ENCODE peak calls at places on chromosomes 13 and 19, in five cellular contexts. V, X, Q, O and W are unnamed samples.

GRCh38 chr19:2800506-2800905 is 15.2 kb downstream of the THOP1 start:
- DNase-seq in V (no peak), X (no peak), Q (peak; percentile 74), O (no peak), W (no peak)

GRCh38 chr13:48853381-48854102 is 122.2 kb upstream of the FNDC3A start:
- DNase-seq in V (no peak), X (no peak), Q (no peak), O (peak; percentile 67), W (no peak)

GRCh38 chr13:80166352-80166751 is 174.6 kb downstream of the SPRY2 start:
- DNase-seq in V (no peak), X (no peak), Q (no peak), O (no peak), W (no peak)

GRCh38 chr19:12603714-12604113 is 6.9 kb downstream of the ZNF490 start:
- DNase-seq in V (no peak), X (peak; percentile 12), Q (no peak), O (peak; percentile 67), W (no peak)

GRCh38 chr19:47210689-47211316 is 20.2 kb downstream of the BBC3 start:
- DNase-seq in V (peak; percentile 67), X (peak; percentile 88), Q (no peak), O (peak; percentile 80), W (peak; percentile 54)

GRCh38 chr13:38697628-38698333 is 10.9 kb downstream of the FREM2 start:
- DNase-seq in V (no peak), X (no peak), Q (no peak), O (no peak), W (peak; percentile 28)

GRCh38 chr19:743168-743687 is 7.7 kb upstream of the MISP start:
- DNase-seq in V (peak; percentile 42), X (no peak), Q (peak; percentile 96), O (no peak), W (no peak)

GRCh38 chr13:30865131-30866009 is 40.7 kb upstream of the MEDAG start:
- DNase-seq in V (peak; percentile 65), X (peak; percentile 78), Q (peak; percentile 92), O (peak; percentile 96), W (peak; percentile 89)

GRCh38 chr19:40453151-40453735 is 9.1 kb upstream of the SERTAD3 start:
- DNase-seq in V (no peak), X (no peak), Q (no peak), O (no peak), W (no peak)

GRCh38 chr13:29801737-29802305 is 48.6 kb downstream of the UBL3 start:
- DNase-seq in V (no peak), X (peak; percentile 20), Q (no peak), O (peak; percentile 20), W (no peak)
- TF ChIP-seq CTCF in V (no peak), X (peak; percentile 38), Q (no peak), O (no peak), W (no peak)

DNA sequence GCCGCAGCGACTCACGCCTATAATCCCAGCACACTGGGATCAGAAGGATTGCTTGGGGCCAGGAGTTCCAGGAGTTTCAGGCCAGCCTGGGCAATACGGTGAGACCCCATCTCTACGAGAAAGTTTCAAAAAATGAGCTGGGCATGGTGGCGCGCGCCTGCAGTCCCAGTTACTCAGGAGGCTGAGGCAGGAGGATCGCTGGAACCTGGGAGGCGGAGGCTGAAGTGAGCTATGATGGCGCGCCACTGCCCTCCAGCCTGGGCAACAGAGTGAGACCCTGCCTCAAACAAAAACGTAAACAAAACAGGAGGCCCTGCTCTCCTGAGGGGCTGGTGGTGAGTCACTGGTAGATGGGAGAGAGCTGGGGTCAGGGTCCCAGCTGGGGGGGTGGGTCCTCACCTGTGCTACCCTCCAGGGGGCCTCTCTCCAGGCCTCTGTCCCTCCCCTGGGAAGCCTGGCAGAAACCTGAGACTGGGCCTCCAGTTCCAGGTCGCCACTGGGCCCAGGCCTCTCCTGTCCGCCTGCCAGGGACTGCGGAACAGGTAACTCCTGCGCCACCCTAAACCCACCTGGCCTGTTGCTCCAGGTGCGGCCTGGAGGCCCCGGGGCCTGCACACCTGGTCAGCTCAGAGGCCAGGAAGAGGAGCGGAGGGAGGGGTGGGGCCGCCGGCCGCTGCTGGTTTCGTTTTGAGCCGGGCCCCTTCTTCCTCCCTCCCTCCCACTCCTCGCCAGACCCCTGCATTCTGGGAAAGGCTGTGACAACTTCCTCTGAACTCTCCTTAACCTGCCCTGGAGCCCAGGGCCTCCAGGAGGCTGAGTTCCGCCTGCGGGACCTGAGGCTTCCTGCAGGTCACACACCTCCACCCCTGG is 17.2 kb upstream of the ZBTB7A start:
- DNase-seq in V (peak; percentile 82), X (peak; percentile 23), Q (peak; percentile 85), O (no peak), W (no peak)
- H3K4me1 ChIP-seq in V (peaks cover 31% of the 10 kb centered on the region), X (peaks cover 9% of the 10 kb centered on the region), Q (peaks cover 7% of the 10 kb centered on the region), O (peaks cover 2% of the 10 kb centered on the region), W (peaks cover 7% of the 10 kb centered on the region)

DNA sequence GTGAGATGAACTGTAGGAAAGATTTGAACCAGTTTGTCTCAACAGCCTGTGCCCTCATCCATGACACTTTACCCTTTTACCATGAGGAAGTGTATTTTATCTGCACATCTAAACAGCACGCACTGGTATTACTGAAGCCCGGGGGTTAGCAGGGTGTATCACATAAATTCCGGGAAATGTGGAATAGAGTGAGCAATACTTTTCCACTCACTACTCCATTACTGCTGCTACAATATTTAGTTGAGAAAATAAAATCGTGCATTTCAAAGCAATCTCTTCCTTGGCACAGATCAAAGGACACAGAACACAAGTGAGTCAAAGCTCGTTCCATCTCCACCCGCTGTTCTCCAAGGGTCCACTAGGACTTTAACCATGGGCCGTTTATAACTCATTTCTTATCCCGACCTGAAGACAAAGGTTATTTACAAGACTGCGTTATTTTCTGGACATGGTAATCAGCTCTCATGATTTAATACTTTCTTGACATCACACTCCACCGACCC is 35.2 kb downstream of the STK24 start:
- DNase-seq in V (no peak), X (no peak), Q (no peak), O (no peak), W (no peak)
- TF ChIP-seq CTCF in V (no peak), X (no peak), Q (no peak), O (no peak), W (no peak)

GRCh38 chr19:45101796-45102195 is 8.8 kb downstream of the PPP1R37 start:
- DNase-seq in V (no peak), X (no peak), Q (no peak), O (no peak), W (no peak)

GRCh38 chr19:45099465-45100201 is 6.7 kb downstream of the PPP1R37 start:
- DNase-seq in V (no peak), X (no peak), Q (no peak), O (peak; percentile 46), W (peak; percentile 28)

GRCh38 chr19:45100797-45101196 is 7.8 kb downstream of the PPP1R37 start:
- DNase-seq in V (no peak), X (no peak), Q (no peak), O (peak; percentile 69), W (no peak)

GRCh38 chr19:45098521-45099464 is 5.8 kb downstream of the PPP1R37 start:
- DNase-seq in V (no peak), X (no peak), Q (no peak), O (peak; percentile 45), W (no peak)

DNA sequence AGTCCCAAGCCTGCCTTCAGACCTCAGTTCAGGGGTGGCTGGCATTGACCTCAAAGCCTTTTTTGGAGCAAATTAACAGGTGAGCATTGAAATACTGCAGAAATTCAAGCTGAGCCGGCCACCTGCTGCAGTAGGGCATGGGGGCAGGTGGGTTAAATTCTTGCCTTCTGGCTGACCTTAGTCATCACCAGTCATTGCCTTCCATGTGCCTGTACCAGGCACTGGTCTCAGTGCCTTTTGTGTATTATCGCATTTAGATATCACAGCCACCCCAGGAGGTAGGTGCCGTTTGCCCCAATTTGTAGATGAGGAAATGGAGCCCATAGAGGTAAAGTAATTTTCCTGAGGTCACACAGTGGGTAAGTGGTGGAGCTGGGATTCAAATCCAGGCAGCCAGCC is 7.2 kb downstream of the PPP1R37 start:
- DNase-seq in V (no peak), X (no peak), Q (no peak), O (no peak), W (no peak)
- H3K4me1 ChIP-seq in V (peaks cover 13% of the 10 kb centered on the region), X (peaks cover 22% of the 10 kb centered on the region), Q (peaks cover 81% of the 10 kb centered on the region), O (peaks cover 39% of the 10 kb centered on the region), W (peaks cover 52% of the 10 kb centered on the region)

GRCh38 chr19:4801085-4801619 is 9.6 kb downstream of the FEM1A start:
- DNase-seq in V (no peak), X (no peak), Q (no peak), O (no peak), W (no peak)

GRCh38 chr19:4807188-4807587 is 15.7 kb downstream of the FEM1A start:
- DNase-seq in V (no peak), X (peak; percentile 69), Q (no peak), O (no peak), W (no peak)

GRCh38 chr19:4802711-4803110 is 11.2 kb downstream of the FEM1A start:
- DNase-seq in V (no peak), X (no peak), Q (no peak), O (no peak), W (no peak)

GRCh38 chr19:4806384-4806783 is 14.8 kb downstream of the FEM1A start:
- DNase-seq in V (no peak), X (no peak), Q (no peak), O (no peak), W (no peak)

DNA sequence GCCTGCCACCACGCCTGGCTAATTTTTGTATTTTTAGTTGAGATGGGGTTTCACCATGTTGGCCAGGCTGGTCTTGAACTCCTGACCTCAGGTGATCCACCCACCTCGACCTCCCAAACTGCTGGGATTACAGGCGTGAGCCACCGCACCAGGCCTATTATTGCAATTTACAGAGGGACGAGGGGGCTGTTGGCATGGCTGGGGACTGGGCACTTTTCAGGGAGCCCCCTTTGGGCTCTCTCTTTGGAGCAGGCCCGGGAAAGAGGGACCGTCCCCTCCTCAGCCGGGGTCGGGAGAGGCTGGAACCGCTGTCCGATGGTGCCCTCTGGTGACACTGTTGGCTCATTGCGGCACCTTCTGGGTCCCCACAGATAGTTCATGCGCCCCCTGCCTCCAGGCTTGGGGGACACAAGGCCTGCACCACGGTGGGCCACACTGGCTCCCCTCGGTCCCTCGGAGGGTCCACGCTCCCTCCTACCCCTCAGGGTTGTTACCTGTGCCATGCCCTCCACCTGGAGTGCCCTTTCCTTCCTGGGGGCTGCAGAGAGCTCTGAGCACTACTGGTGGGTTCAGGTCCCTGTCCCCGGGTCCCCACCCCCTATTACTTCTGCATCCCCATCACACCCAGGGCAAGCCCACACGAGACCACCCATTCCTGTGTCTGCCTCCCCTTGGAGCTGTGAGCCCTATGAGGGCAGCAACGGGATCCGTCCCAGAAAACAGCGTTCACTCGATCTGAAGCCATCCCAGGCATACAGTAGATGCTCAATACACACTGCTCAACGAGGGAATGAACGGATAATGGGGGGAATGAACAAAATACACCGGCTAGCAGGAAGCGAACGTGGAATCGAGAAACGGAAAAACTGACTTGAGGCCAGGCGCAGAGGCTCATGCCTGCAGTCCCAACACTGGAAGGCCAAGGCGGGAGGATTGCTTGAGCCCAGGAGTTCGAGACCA is 12.5 kb downstream of the FEM1A start:
- DNase-seq in V (no peak), X (peak; percentile 85), Q (peak; percentile 80), O (peak; percentile 37), W (no peak)
- TF ChIP-seq CTCF in V (peak; percentile 78), X (peak; percentile 92), Q (peak; percentile 61), O (peak; percentile 91), W (peak; percentile 63)